ENCODE peak calls at places on chromosomes 12 and 14, in four cellular contexts. N is astrocyte of the spinal cord, A is OCI-LY7, U is foreskin fibroblast. I is an unnamed sample.

GRCh38 chr12:6347367-6348338 is 5.8 kb upstream of the TNFRSF1A start:
- DNase-seq in A (no peak), N (peak), U (no peak), I (no peak)

GRCh38 chr14:64966976-64967375 is 5.2 kb downstream of the RAB15 start:
- DNase-seq in A (no peak), U (no peak), N (no peak), I (no peak)

GRCh38 chr14:95518045-95518751 is 1.7 kb upstream of the SYNE3 start:
- DNase-seq in U (no peak), N (peak), A (no peak), I (no peak)

GRCh38 chr14:21860172-21860571 is 186.6 kb upstream of the OR4E1 start:
- DNase-seq in A (peak), N (no peak), U (no peak), I (peak)

GRCh38 chr12:6773662-6774351 is 1.5 kb downstream of the LAG3 start:
- DNase-seq in U (no peak), A (no peak), N (no peak), I (peak)

GRCh38 chr12:101696477-101697196 is 803 bp upstream of the CHPT1 start:
- DNase-seq in A (peak), N (no peak), U (no peak), I (peak)

GRCh38 chr12:131065801-131066200 is 112.1 kb downstream of the ADGRD1 start:
- DNase-seq in U (no peak), N (no peak), A (no peak), I (no peak)

GRCh38 chr12:32901553-32901952 is 5.0 kb upstream of the PKP2 start:
- DNase-seq in A (no peak), N (peak), U (no peak), I (no peak)

GRCh38 chr14:68449565-68450295 is 343.1 kb downstream of the ZFP36L1 start:
- DNase-seq in A (peak), U (no peak), N (no peak), I (no peak)

GRCh38 chr12:110234197-110235154 is 46.6 kb upstream of the ATP2A2 start:
- DNase-seq in A (no peak), N (no peak), U (no peak), I (no peak)

GRCh38 chr14:52686176-52686575 is 9.2 kb downstream of the ERO1A start:
- DNase-seq in A (no peak), N (no peak), U (no peak), I (no peak)

GRCh38 chr12:96220902-96221301 is 26.7 kb downstream of the ELK3 start:
- DNase-seq in N (peak), U (peak), A (no peak), I (no peak)

GRCh38 chr12:6241495-6241894 is 41.3 kb downstream of the CD9 start:
- DNase-seq in N (no peak), U (no peak), A (no peak), I (no peak)

GRCh38 chr12:121538699-121539061 is 42.1 kb downstream of the KDM2B start:
- DNase-seq in U (no peak), N (no peak), A (peak), I (no peak)

GRCh38 chr14:79356040-79356439 is 855.3 kb downstream of the DIO2 start:
- DNase-seq in A (no peak), U (no peak), N (peak), I (no peak)

GRCh38 chr12:40063424-40063823 is 42.5 kb downstream of the SLC2A13 start:
- DNase-seq in U (no peak), N (peak), A (no peak), I (no peak)

GRCh38 chr14:103104654-103105511 is 10.4 kb downstream of the EXOC3L4 start:
- DNase-seq in U (no peak), A (peak), N (peak), I (peak)

DNA sequence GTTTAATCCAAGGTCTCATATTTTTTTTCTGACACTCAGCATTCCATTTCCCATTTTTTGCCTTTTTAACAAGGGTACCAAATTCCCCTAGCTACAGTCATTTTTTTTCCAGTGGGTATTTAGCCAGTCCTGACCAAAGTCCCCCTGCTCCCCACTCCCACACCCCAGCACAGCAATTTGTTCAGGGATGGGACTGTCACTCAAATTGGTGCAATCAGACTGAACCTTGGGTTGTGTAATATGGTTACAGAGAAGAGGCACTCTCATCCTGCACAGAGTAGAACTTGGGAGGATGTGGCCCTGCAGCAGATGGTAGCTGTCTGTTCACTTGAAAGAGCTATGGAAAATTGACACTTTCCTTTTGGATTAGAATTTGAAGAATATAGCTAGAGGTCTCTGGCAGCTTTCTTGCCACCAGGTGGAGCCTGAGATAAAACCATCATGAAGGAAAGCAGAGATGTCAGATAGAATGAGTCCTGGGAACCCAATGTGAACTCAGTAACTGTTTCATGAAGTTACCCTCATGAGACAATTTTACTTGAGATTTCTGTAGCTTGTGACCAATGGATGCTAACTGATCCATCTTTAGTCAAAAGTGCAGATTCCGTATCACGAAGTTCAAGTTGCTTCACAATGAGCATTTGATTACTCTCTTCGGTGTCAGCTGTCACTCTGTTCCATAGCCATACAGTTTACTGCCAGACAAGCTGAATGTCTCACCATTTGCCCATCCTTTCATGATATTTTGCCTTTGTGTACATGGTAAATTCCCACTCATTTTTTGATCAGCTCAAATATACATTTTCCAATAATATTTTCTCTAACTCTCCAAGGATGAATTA is 394.0 kb upstream of the SYT1 start:
- DNase-seq in A (peak), U (peak), N (peak), I (no peak)
- TF ChIP-seq CTCF in A (peak), U (peak), N (peak), I (peak)

DNA sequence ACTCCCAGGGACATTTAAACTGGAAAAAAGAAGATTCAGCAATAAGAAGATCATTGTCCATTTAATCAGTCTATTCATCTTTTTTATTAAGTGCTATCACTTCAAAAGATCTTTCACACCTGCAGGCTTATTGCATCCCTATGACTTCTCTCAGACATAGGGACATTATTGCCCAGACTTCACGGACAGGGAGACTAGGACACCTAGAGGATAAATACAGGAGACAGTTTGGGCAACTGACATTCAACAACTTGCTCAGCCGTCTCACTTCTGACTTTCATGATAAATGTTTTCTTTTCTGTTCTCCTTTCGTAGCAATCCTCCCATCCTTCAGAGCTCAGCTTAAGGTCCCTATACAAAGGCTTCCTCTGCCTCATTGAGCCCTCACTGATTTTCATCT is 84.3 kb downstream of the TMEM30B start:
- DNase-seq in U (no peak), N (no peak), A (no peak), I (no peak)
- TF ChIP-seq CTCF in U (no peak), N (no peak), A (no peak), I (no peak)

DNA sequence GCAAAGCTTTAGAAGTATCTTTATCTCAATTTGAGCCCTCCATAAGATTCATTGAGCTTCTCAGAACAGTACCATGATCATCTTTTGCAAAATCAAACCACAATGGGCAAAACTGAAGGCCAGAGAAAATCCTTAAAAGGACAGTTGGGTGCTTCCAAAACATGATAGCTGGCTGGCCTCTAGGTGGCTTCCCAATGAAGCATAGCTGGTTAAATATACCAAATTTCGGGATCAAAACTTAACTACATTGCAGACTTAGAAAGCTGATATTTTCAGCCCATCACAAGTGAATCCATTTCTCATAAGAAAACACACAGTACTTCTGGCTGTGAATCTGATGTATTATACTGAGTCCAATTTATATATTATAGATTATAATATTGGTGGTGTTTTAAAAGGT is 15.3 kb upstream of the PIK3C2G start:
- DNase-seq in U (no peak), A (no peak), N (no peak), I (no peak)
- TF ChIP-seq CTCF in U (peak), A (peak), N (peak), I (no peak)

DNA sequence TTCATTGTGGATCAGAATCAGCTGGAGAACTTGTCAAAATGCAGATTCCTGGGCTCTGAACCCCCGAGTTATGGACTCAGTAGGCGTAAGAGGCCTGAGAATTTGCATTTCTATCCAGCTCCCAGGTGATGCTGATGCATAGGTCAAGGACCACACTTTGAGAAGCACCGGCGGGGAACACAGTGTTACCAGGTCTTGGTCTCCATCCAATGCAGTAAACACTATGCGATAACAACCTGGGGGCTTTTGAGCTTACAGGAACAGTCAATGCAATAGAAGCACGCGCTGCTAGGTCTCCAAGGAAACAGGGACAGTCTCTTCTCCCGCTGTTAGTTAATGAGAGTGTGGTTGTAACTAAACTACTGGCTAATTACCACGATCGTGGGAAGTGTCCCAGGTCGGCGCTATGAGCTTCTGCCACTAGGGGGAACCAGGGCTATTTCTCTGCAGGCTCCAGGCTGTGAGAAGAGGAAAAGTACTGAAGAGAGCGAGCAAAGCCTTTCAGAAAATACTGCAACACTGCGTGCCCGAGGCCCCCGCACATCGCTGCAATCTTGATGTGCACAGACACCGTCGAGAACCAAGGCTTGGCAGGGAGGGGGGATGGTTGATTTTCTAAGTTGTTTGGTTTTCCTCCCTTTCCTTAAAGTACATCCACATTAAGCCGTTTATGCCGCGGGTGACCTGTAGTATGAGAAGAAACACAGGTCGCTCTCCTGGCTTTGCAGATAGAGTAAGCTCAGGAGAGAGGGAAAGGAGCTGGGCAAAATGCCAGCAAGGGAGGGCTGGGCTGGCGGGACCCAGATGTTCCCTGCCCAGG is 52.0 kb upstream of the KCNA1 start:
- DNase-seq in U (peak), A (peak), N (peak), I (peak)
- TF ChIP-seq CTCF in U (peak), A (peak), N (peak), I (peak)

GRCh38 chr12:52691765-52692150 is 11.6 kb upstream of the KRT1 start:
- DNase-seq in A (no peak), N (no peak), U (no peak), I (no peak)

GRCh38 chr12:52693261-52693660 is 10.1 kb downstream of the KRT77 start:
- DNase-seq in U (no peak), N (no peak), A (no peak), I (no peak)

GRCh38 chr12:52690351-52691075 is 10.3 kb upstream of the KRT1 start:
- DNase-seq in N (no peak), A (no peak), U (no peak), I (no peak)

GRCh38 chr12:52691076-52691764 is 11.0 kb upstream of the KRT1 start:
- DNase-seq in A (peak), U (no peak), N (no peak), I (no peak)

DNA sequence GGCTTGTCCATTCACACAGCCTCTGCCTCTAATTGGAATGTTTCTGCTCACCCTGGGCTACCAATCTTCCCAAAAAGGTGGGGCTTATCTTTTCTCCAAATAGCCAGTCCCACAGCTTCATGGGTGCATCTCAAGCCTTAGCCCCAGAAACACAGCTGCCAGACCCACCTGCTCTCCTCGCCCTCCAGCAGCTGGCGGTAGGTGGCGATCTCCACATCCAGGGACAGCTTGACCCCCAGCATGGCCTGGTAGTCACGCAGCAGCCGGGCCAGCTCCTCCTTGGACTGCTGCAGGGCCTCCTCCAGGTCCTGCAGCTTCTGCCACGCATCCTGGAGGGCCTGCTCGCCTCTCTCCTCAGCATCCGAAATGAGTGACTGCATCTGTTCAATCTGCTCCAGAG is 11.1 kb downstream of the KRT77 start:
- DNase-seq in A (peak), N (no peak), U (no peak), I (no peak)
- TF ChIP-seq CTCF in A (peak), N (peak), U (no peak), I (no peak)

GRCh38 chr12:34016361-34016760 is 5.9 kb upstream of the ALG10 start:
- DNase-seq in N (no peak), A (peak), U (no peak), I (no peak)
- TF ChIP-seq CTCF in N (no peak), A (no peak), U (no peak), I (no peak)

GRCh38 chr12:90274407-90274806 is 565.8 kb upstream of the ATP2B1 start:
- DNase-seq in N (no peak), A (no peak), U (no peak), I (no peak)
- TF ChIP-seq CTCF in N (no peak), A (no peak), U (no peak), I (peak)

I was measured in GM13977.